ENCODE peak calls at places on chromosomes 13 and 19, in seven cellular contexts. D is neuronal stem cell, I is mesendoderm, J is H9, W is IMR-90, A is mesenchymal stem cell, E is trophoblast cell. Y is an unnamed sample.

GRCh38 chr19:13781547-13781946 is 7.3 kb downstream of the C19orf53 start:
- DNase-seq in D (peak; percentile 64), I (peak; percentile 91), J (peak; percentile 83), W (peak; percentile 81), A (peak; percentile 96), E (peak; percentile 93), Y (no peak)

GRCh38 chr13:46624821-46625220 is 71.9 kb downstream of the LRCH1 start:
- DNase-seq in D (no peak), I (no peak), J (no peak), W (no peak), A (no peak), E (no peak), Y (no peak)

GRCh38 chr19:32870154-32870573 is 597 bp upstream of the SLC7A9 start:
- DNase-seq in D (no peak), I (peak; percentile 55), J (peak; percentile 69), W (no peak), A (no peak), E (peak; percentile 78), Y (no peak)

GRCh38 chr19:46783670-46784069 is 4.7 kb downstream of the SLC1A5 start:
- DNase-seq in D (no peak), I (no peak), J (no peak), W (no peak), A (no peak), E (no peak), Y (no peak)

GRCh38 chr19:48881741-48882657 is 9.8 kb downstream of the PPP1R15A start:
- DNase-seq in D (no peak), I (peak; percentile 71), J (peak; percentile 85), W (no peak), A (peak; percentile 71), E (peak; percentile 78), Y (peak; percentile 83)

GRCh38 chr13:67223742-67224141 is 6.4 kb downstream of the PCDH9 start:
- DNase-seq in D (no peak), I (no peak), J (no peak), W (peak; percentile 32), A (no peak), E (no peak), Y (no peak)

GRCh38 chr13:114151565-114152284 is 19.3 kb upstream of the RASA3 start:
- DNase-seq in D (no peak), I (no peak), J (no peak), W (no peak), A (no peak), E (no peak), Y (no peak)

GRCh38 chr13:21595546-21595822 is 8.5 kb downstream of the MICU2 start:
- DNase-seq in D (no peak), I (no peak), J (no peak), W (no peak), A (no peak), E (no peak), Y (no peak)

GRCh38 chr13:39900106-39900750 is 244.8 kb downstream of the COG6 start:
- DNase-seq in D (no peak), I (no peak), J (no peak), W (peak; percentile 49), A (no peak), E (no peak), Y (no peak)

GRCh38 chr19:16088351-16088984 is 12.2 kb downstream of the TPM4 start:
- DNase-seq in D (no peak), I (no peak), J (no peak), W (no peak), A (no peak), E (no peak), Y (no peak)

GRCh38 chr13:39810091-39810877 is 154.8 kb downstream of the COG6 start:
- DNase-seq in D (no peak), I (peak; percentile 61), J (no peak), W (no peak), A (no peak), E (peak; percentile 35), Y (no peak)

GRCh38 chr19:4057913-4058695 is 8.6 kb downstream of the ZBTB7A start:
- DNase-seq in D (no peak), I (peak; percentile 74), J (peak; percentile 38), W (peak; percentile 85), A (peak; percentile 93), E (peak; percentile 84), Y (no peak)

GRCh38 chr13:113470073-113470472 is 16.8 kb upstream of the ADPRHL1 start:
- DNase-seq in D (no peak), I (no peak), J (no peak), W (no peak), A (no peak), E (no peak), Y (no peak)

GRCh38 chr13:73827434-73827833 is 306.8 kb downstream of the KLF12 start:
- DNase-seq in D (no peak), I (no peak), J (no peak), W (no peak), A (no peak), E (no peak), Y (no peak)

GRCh38 chr13:66427330-66427990 is 802.7 kb downstream of the PCDH9 start:
- DNase-seq in D (no peak), I (no peak), J (no peak), W (no peak), A (no peak), E (no peak), Y (no peak)

GRCh38 chr13:50130686-50131051 is 115.4 kb downstream of the KCNRG start:
- DNase-seq in D (peak; percentile 46), I (no peak), J (peak; percentile 58), W (peak; percentile 47), A (no peak), E (peak; percentile 41), Y (peak; percentile 67)

GRCh38 chr19:44202470-44202869 is 9.9 kb upstream of the ZNF227 start:
- DNase-seq in D (no peak), I (no peak), J (no peak), W (peak; percentile 51), A (no peak), E (no peak), Y (no peak)

GRCh38 chr19:1252818-1253513 is 4.6 kb downstream of the MIDN start:
- DNase-seq in D (no peak), I (peak; percentile 65), J (no peak), W (peak; percentile 97), A (peak; percentile 98), E (peak; percentile 81), Y (no peak)

GRCh38 chr19:16143399-16144215 is at the start of gene HSH2D:
- DNase-seq in D (no peak), I (peak; percentile 56), J (peak; percentile 93), W (no peak), A (no peak), E (peak; percentile 89), Y (peak; percentile 63)

GRCh38 chr13:110499621-110500281 is 61.8 kb downstream of the RAB20 start:
- DNase-seq in D (no peak), I (no peak), J (no peak), W (peak; percentile 50), A (peak; percentile 97), E (no peak), Y (no peak)

GRCh38 chr13:26017932-26018690 is 33.7 kb downstream of the SHISA2 start:
- DNase-seq in D (no peak), I (no peak), J (no peak), W (no peak), A (peak; percentile 30), E (peak; percentile 1), Y (no peak)

GRCh38 chr19:13060233-13060963 is 42.3 kb downstream of the LYL1 start:
- DNase-seq in D (no peak), I (no peak), J (no peak), W (no peak), A (no peak), E (no peak), Y (peak; percentile 56)

GRCh38 chr13:110109910-110110309 is 197.0 kb downstream of the COL4A1 start:
- DNase-seq in D (no peak), I (peak; percentile 65), J (peak; percentile 54), W (peak; percentile 95), A (peak; percentile 91), E (no peak), Y (no peak)

GRCh38 chr19:3514930-3515329 is 8.8 kb downstream of the FZR1 start:
- DNase-seq in D (no peak), I (no peak), J (no peak), W (peak; percentile 56), A (no peak), E (no peak), Y (no peak)

GRCh38 chr19:13024126-13024957 is 29.1 kb downstream of the NFIX start:
- DNase-seq in D (no peak), I (peak; percentile 23), J (no peak), W (peak; percentile 45), A (peak; percentile 25), E (no peak), Y (no peak)

GRCh38 chr13:108220042-108220441 is 1.9 kb downstream of the ABHD13 start:
- DNase-seq in D (no peak), I (peak; percentile 36), J (no peak), W (no peak), A (no peak), E (peak; percentile 8), Y (no peak)

GRCh38 chr13:31198524-31198923 is 1.3 kb upstream of the B3GLCT start:
- DNase-seq in D (no peak), I (no peak), J (no peak), W (no peak), A (no peak), E (no peak), Y (no peak)

GRCh38 chr13:106586764-106587163 is 18.8 kb upstream of the ARGLU1 start:
- DNase-seq in D (no peak), I (no peak), J (no peak), W (no peak), A (no peak), E (no peak), Y (no peak)
- H2AK5ac ChIP-seq in D (no peak overlapping the region), I (no peak overlapping the region), J (no peak overlapping the region), W (no peak overlapping the region), A (no peak overlapping the region), E (no peak overlapping the region), Y (no peak overlapping the region)

DNA sequence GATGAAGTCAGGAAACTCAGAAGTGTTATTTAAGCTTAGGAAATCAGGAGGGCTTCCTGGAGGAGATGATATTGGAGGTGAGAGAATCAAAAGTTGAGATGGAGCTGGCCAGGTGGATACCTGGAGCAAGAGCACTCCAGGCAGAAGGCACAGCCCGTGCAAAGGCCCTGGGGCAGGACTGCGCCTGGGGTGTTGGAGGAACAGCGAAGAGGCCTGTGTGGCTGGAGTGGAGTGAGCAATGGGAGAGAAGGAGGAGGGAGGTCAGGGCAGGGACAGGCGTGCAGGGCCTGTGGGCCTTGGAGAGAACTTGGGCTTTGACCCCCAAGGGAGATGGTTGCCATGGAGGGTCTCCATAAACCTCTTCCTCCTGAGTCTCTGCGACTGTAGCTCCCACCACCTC is 42.1 kb downstream of the ZNRF4 start:
- DNase-seq in D (no peak), I (no peak), J (no peak), W (no peak), A (no peak), E (no peak), Y (no peak)
- H2AK5ac ChIP-seq in D (peak overlapping the region; percentile 95), I (no peak overlapping the region), J (no peak overlapping the region), W (no peak overlapping the region), A (no peak overlapping the region), E (no peak overlapping the region), Y (no peak overlapping the region)

GRCh38 chr19:7845390-7846179 is 15.6 kb downstream of the EVI5L start:
- DNase-seq in D (no peak), I (no peak), J (peak; percentile 20), W (no peak), A (no peak), E (no peak), Y (no peak)
- H2AK5ac ChIP-seq in D (no peak overlapping the region), I (no peak overlapping the region), J (no peak overlapping the region), W (no peak overlapping the region), A (no peak overlapping the region), E (no peak overlapping the region), Y (no peak overlapping the region)

DNA sequence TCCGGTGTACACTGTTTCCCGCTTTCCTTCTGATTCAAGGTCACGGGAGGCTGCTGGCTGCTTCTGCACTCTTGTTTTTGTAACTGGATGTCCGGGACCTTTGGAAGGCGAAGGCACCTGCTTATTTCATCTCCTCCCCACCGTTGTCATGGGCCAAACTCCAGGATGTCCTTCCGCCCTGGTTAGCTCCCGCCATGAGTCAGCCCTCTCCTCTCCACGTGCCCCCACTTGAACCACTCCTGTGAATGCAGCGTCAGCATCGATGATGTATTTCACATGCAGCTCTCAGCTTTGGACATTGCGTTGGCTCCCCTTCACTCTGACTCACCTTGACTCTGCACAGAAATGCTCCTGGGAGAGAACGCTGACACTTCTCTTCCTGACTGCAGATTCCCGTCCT is 5.5 kb upstream of the GALP start:
- DNase-seq in D (no peak), I (no peak), J (no peak), W (peak; percentile 43), A (peak; percentile 28), E (peak; percentile 23), Y (no peak)
- H2AK5ac ChIP-seq in D (no peak overlapping the region), I (no peak overlapping the region), J (no peak overlapping the region), W (no peak overlapping the region), A (no peak overlapping the region), E (no peak overlapping the region), Y (no peak overlapping the region)